ENCODE peak calls at places on chromosome 6, in ten cellular contexts. W is HepG2, U is heart left ventricle, G is fibroblast of lung, Q is OCI-LY7, M is spleen, I is neural progenitor cell, F is left lung, K is IMR-90, O is tibial nerve. Z is an unnamed sample. For H3K4me1, the result is how much of the 10 kb centered on the place peaks cover.

GRCh38 chr6:81237226-81237625 is 515.3 kb downstream of the TENT5A start:
- DNase-seq in W (no peak), U (no peak), G (no peak), Q (no peak), M (no peak), I (no peak), F (no peak), K (no peak), O (no peak), Z (no peak)

GRCh38 chr6:22381810-22382512 is 85.1 kb upstream of the PRL start:
- DNase-seq in W (no peak), U (no peak), G (no peak), Q (no peak), M (no peak), I (no peak), F (no peak), K (no peak), O (no peak), Z (no peak)

GRCh38 chr6:85473748-85474147 is 23.9 kb downstream of the NT5E start:
- DNase-seq in W (no peak), U (no peak), G (no peak), Q (no peak), M (no peak), I (no peak), F (no peak), K (no peak), O (no peak), Z (peak)

GRCh38 chr6:149895702-149896310 is 2.1 kb downstream of the RAET1E start:
- DNase-seq in W (no peak), U (peak), G (peak), Q (no peak), M (peak), I (no peak), F (peak), K (peak), O (peak), Z (no peak)

GRCh38 chr6:43267619-43268347 is 24.5 kb downstream of the TTBK1 start:
- DNase-seq in W (peak), U (no peak), G (no peak), Q (no peak), M (no peak), I (no peak), F (no peak), K (no peak), O (no peak), Z (peak)

GRCh38 chr6:35496851-35497570 is at the start of gene TEAD3:
- DNase-seq in W (peak), U (peak), G (peak), Q (peak), M (peak), I (peak), F (peak), K (peak), O (peak), Z (peak)

GRCh38 chr6:129785081-129785755 is 75.2 kb upstream of the ARHGAP18 start:
- DNase-seq in W (no peak), U (no peak), G (peak), Q (no peak), M (no peak), I (no peak), F (no peak), K (peak), O (no peak), Z (no peak)

GRCh38 chr6:12403201-12403826 is 113.2 kb downstream of the EDN1 start:
- DNase-seq in W (no peak), U (no peak), G (peak), Q (no peak), M (no peak), I (no peak), F (no peak), K (peak), O (no peak), Z (no peak)

GRCh38 chr6:34934516-34934915 is 45.5 kb downstream of the ANKS1A start:
- DNase-seq in W (no peak), U (peak), G (peak), Q (no peak), M (no peak), I (no peak), F (peak), K (peak), O (peak), Z (no peak)

GRCh38 chr6:100774681-100775080 is 106.4 kb downstream of the ASCC3 start:
- DNase-seq in W (no peak), U (no peak), G (no peak), Q (no peak), M (no peak), I (no peak), F (no peak), K (peak), O (no peak), Z (no peak)

GRCh38 chr6:100780648-100781047 is 100.5 kb downstream of the ASCC3 start:
- DNase-seq in W (no peak), U (no peak), G (no peak), Q (no peak), M (no peak), I (no peak), F (no peak), K (no peak), O (no peak), Z (no peak)

DNA sequence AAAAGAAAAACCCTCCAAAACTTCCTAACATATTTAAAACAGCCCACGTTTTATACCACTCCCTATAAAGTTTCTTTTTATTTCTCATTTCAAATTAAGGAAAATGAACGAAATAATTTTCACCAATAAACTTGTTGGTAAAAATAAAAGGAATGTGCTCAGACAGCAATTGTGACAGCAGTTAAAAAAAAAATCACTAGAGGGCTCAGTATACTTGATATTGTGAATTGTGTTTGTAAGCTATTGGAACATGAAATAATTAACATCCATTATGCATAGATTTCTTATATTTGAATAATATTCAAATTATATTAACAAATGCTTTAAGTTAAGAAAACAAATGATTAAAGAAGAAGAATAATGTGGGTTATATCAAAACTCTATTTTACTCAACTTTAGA is 105.5 kb downstream of the ASCC3 start:
- DNase-seq in W (no peak), U (no peak), G (peak), Q (no peak), M (no peak), I (no peak), F (no peak), K (no peak), O (no peak), Z (no peak)
- TF ChIP-seq CTCF in W (no peak), U (no peak), G (no peak), Q (peak), M (no peak), I (peak), F (no peak), K (peak), O (no peak), Z (peak)

GRCh38 chr6:47839645-47840044 is 57.8 kb downstream of the OPN5 start:
- DNase-seq in W (no peak), U (no peak), G (no peak), Q (no peak), M (no peak), I (no peak), F (no peak), K (no peak), O (no peak), Z (no peak)
- H3K4me1 ChIP-seq in W (under half), U (under half), G (under half), Q (under half), M (under half), I (under half), F (under half), K (under half), O (under half), Z (under half)

DNA sequence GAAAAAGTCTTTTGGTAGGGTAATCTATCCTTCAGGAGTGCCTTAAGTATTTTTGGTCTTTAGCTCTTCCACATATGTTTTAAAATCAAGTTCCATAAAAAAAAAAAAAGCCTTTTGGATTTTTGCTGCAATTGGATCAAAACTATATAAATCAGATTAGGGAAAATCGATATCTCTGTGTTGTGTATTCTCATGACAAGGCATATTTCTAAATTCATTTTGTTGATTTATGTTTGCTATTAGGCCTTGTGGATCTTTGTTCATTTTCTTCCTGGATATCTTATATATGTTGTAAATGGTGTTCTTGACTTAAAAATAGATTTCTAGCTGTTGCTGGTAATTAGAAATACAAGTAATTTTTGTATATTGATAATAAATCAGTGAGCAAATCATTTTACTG is 8.8 kb downstream of the HSF2 start:
- DNase-seq in W (no peak), U (no peak), G (no peak), Q (no peak), M (no peak), I (no peak), F (no peak), K (no peak), O (no peak), Z (no peak)
- TF ChIP-seq CTCF in W (no peak), U (no peak), G (no peak), Q (no peak), M (no peak), I (no peak), F (no peak), K (no peak), O (no peak), Z (no peak)

DNA sequence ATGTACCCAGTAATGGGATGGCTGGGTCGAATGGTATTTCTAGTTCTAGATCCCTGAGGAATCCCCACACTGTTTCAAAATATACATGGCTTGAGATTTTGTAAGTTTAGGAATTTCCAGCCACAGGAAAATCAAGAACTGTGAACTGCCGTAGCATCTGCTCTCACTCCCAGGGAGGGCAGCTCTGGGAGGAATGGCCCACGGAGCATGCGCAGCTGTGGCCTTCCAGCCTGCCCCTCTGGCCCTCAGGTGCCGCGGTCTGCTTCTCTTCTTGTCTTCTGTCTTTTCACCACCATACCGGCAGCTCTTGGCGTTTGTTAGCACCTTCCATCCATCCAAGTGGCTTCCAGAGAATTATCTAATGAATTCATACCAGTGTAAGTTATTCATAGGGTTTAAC is 19.9 kb upstream of the EXOC2 start:
- DNase-seq in W (no peak), U (no peak), G (no peak), Q (no peak), M (no peak), I (no peak), F (no peak), K (no peak), O (no peak), Z (no peak)
- H3K4me1 ChIP-seq in W (under half), U (under half), G (under half), Q (under half), M (under half), I (under half), F (under half), K (under half), O (under half), Z (under half)

GRCh38 chr6:145895802-145896201 is 68.4 kb downstream of the SHPRH start:
- DNase-seq in W (no peak), U (no peak), G (peak), Q (peak), M (no peak), I (no peak), F (no peak), K (peak), O (no peak), Z (no peak)
- TF ChIP-seq CTCF in W (no peak), U (no peak), G (peak), Q (peak), M (no peak), I (peak), F (no peak), K (peak), O (no peak), Z (peak)

GRCh38 chr6:138970159-138970558 is 17.9 kb downstream of the REPS1 start:
- DNase-seq in W (no peak), U (no peak), G (no peak), Q (no peak), M (no peak), I (no peak), F (no peak), K (no peak), O (no peak), Z (no peak)
- H3K4me1 ChIP-seq in W (under half), U (under half), G (under half), Q (under half), M (half or more), I (half or more), F (under half), K (under half), O (under half), Z (under half)

GRCh38 chr6:83708546-83708969 is 343 bp downstream of the SNAP91 start:
- DNase-seq in W (no peak), U (no peak), G (peak), Q (no peak), M (no peak), I (peak), F (no peak), K (no peak), O (no peak), Z (no peak)
- TF ChIP-seq CTCF in W (no peak), U (no peak), G (no peak), Q (no peak), M (no peak), I (no peak), F (no peak), K (no peak), O (no peak), Z (no peak)